ENCODE peak calls at places on chromosomes 16 and 17, in five cellular contexts. R, Z, U, F and H are unnamed samples. For H3K4me1, the result is how much of the 10 kb centered on the place peaks cover.

GRCh38 chr16:64864232-64864803 is 257.5 kb downstream of the CDH11 start:
- DNase-seq in R (no peak), Z (no peak), U (peak), F (no peak), H (no peak)

GRCh38 chr16:11256657-11257130 is 690 bp upstream of the SOCS1 start:
- DNase-seq in R (peak), Z (peak), U (peak), F (peak), H (no peak)

GRCh38 chr17:72618018-72618509 is 474.4 kb downstream of the SLC39A11 start:
- DNase-seq in R (peak), Z (peak), U (no peak), F (peak), H (peak)

GRCh38 chr17:50686494-50687199 is 21.1 kb downstream of the ANKRD40 start:
- DNase-seq in R (peak), Z (peak), U (peak), F (peak), H (peak)

GRCh38 chr16:86939609-86940008 is 361.3 kb downstream of the FOXL1 start:
- DNase-seq in R (no peak), Z (no peak), U (no peak), F (no peak), H (no peak)

GRCh38 chr17:27489045-27489715 is 32.9 kb downstream of the KSR1 start:
- DNase-seq in R (peak), Z (peak), U (peak), F (no peak), H (peak)

GRCh38 chr17:42275527-42276358 is 448 bp downstream of the STAT5B start:
- DNase-seq in R (no peak), Z (no peak), U (peak), F (no peak), H (peak)

GRCh38 chr16:85800321-85800669 is 800 bp downstream of the COX4I1 start:
- DNase-seq in R (no peak), Z (no peak), U (no peak), F (no peak), H (no peak)

GRCh38 chr17:37671813-37672544 is 28.7 kb upstream of the DDX52 start:
- DNase-seq in R (peak), Z (no peak), U (peak), F (no peak), H (no peak)

GRCh38 chr17:35795007-35795870 is at the start of gene MMP28:
- DNase-seq in R (peak), Z (peak), U (no peak), F (peak), H (peak)

GRCh38 chr17:40993084-40993483 is 880 bp downstream of the KRTAP3-3 start:
- DNase-seq in R (no peak), Z (no peak), U (no peak), F (no peak), H (no peak)

GRCh38 chr16:85173981-85174751 is 61.9 kb upstream of the CIBAR2 start:
- DNase-seq in R (peak), Z (no peak), U (peak), F (peak), H (peak)

GRCh38 chr16:85667841-85668413 is 20.8 kb downstream of the GINS2 start:
- DNase-seq in R (no peak), Z (no peak), U (no peak), F (no peak), H (no peak)

GRCh38 chr16:88543230-88543813 is 26.9 kb upstream of the ZC3H18 start:
- DNase-seq in R (no peak), Z (no peak), U (no peak), F (no peak), H (no peak)

GRCh38 chr16:8733849-8734540 is 59.6 kb downstream of the ABAT start:
- DNase-seq in R (no peak), Z (no peak), U (no peak), F (no peak), H (no peak)

GRCh38 chr17:40018211-40019121 is 3.2 kb downstream of the CSF3 start:
- DNase-seq in R (no peak), Z (no peak), U (no peak), F (peak), H (peak)

GRCh38 chr17:15436399-15437369 is 30.7 kb downstream of the CDRT4 start:
- DNase-seq in R (peak), Z (peak), U (peak), F (peak), H (peak)

GRCh38 chr16:83953796-83954576 is 946 bp downstream of the OSGIN1 start:
- DNase-seq in R (peak), Z (peak), U (peak), F (peak), H (no peak)

GRCh38 chr17:40500190-40500589 is 1.2 kb downstream of the TNS4 start:
- DNase-seq in R (no peak), Z (no peak), U (no peak), F (no peak), H (no peak)

GRCh38 chr17:3738562-3739295 is 15.0 kb downstream of the HASPIN start:
- DNase-seq in R (no peak), Z (peak), U (peak), F (peak), H (peak)

GRCh38 chr16:17345043-17345442 is 125.7 kb downstream of the XYLT1 start:
- DNase-seq in R (no peak), Z (no peak), U (peak), F (peak), H (no peak)

GRCh38 chr17:46793541-46793940 is 25.0 kb downstream of the WNT3 start:
- DNase-seq in R (no peak), Z (no peak), U (no peak), F (no peak), H (no peak)

GRCh38 chr17:75182319-75182568 is 515 bp downstream of the SUMO2 start:
- DNase-seq in R (no peak), Z (no peak), U (no peak), F (no peak), H (no peak)

GRCh38 chr17:38559880-38560230 is 45.9 kb downstream of the SRCIN1 start:
- DNase-seq in R (no peak), Z (no peak), U (no peak), F (no peak), H (no peak)

GRCh38 chr16:68281368-68282063 is 17.2 kb downstream of the SLC7A6 start:
- DNase-seq in R (no peak), Z (no peak), U (no peak), F (no peak), H (no peak)

GRCh38 chr16:4244881-4245280 is 3.0 kb upstream of the SRL start:
- DNase-seq in R (no peak), Z (no peak), U (no peak), F (no peak), H (no peak)

GRCh38 chr17:42023524-42024349 is 3.8 kb downstream of the NKIRAS2 start:
- DNase-seq in R (no peak), Z (no peak), U (no peak), F (no peak), H (peak)

GRCh38 chr16:28063047-28063521 is 430 bp downstream of the GSG1L start:
- DNase-seq in R (peak), Z (no peak), U (peak), F (no peak), H (no peak)

GRCh38 chr17:78958556-78959191 is 21.0 kb downstream of the LGALS3BP start:
- DNase-seq in R (peak), Z (peak), U (no peak), F (no peak), H (no peak)

GRCh38 chr17:40323317-40323716 is 14.3 kb downstream of the RARA start:
- DNase-seq in R (no peak), Z (no peak), U (no peak), F (no peak), H (no peak)

GRCh38 chr17:56866076-56866475 is 32.1 kb downstream of the DGKE start:
- DNase-seq in R (no peak), Z (no peak), U (no peak), F (no peak), H (no peak)

GRCh38 chr16:50309527-50310307 is 43.4 kb downstream of the ADCY7 start:
- DNase-seq in R (no peak), Z (peak), U (no peak), F (no peak), H (no peak)

GRCh38 chr16:84940670-84941551 is 70.4 kb downstream of the ZDHHC7 start:
- DNase-seq in R (no peak), Z (no peak), U (no peak), F (no peak), H (no peak)

GRCh38 chr17:64920026-64920418 is 744 bp upstream of the LRRC37A3 start:
- DNase-seq in R (peak), Z (no peak), U (no peak), F (no peak), H (peak)

GRCh38 chr16:19833176-19833575 is 51.5 kb downstream of the GPRC5B start:
- DNase-seq in R (no peak), Z (no peak), U (no peak), F (no peak), H (no peak)

GRCh38 chr16:29808219-29808900 is 2.0 kb downstream of the MAZ start:
- DNase-seq in R (no peak), Z (no peak), U (no peak), F (no peak), H (peak)

GRCh38 chr17:27950995-27951394 is 57.8 kb upstream of the LYRM9 start:
- DNase-seq in R (no peak), Z (no peak), U (no peak), F (no peak), H (no peak)

GRCh38 chr17:34382586-34383224 is 19.7 kb upstream of the CCL1 start:
- DNase-seq in R (no peak), Z (no peak), U (no peak), F (no peak), H (no peak)
- H3K4me3 ChIP-seq in R (no peak), Z (no peak), U (no peak), F (no peak), H (no peak)

DNA sequence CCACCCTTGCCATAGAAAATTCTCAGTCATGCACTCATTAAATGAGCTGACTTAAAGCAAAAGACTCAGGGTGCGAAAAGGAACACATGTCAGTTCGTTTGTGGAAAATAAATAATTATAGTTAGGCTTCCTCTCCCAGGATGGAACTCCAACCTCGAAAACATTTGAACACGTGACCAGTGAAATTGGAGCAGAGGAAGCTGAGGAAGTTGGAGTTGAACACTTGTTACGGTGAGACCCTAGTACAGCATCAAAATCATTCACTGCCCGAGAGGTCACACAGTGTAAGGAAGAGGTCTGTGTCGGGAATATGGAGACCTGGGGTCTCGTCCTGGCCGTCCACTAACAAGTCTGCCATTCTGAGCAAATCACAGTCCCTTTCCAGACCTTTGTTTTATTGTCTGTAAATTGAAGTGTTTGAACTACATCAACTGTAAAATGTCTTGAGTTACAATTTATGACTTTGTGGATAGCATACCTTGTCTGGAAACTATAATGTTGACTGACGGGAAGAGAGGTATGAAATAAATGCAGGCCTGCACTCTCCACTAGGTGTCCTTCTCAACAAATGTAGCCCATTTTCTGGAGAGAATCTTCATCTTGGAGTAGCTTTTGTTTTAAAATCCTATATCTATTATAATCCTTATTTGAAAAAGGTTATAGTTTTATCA is 7.7 kb downstream of the PSMD7 start:
- DNase-seq in R (peak), Z (no peak), U (no peak), F (no peak), H (peak)
- TF ChIP-seq CTCF in R (peak), Z (no peak), U (peak), F (no peak), H (peak)

DNA sequence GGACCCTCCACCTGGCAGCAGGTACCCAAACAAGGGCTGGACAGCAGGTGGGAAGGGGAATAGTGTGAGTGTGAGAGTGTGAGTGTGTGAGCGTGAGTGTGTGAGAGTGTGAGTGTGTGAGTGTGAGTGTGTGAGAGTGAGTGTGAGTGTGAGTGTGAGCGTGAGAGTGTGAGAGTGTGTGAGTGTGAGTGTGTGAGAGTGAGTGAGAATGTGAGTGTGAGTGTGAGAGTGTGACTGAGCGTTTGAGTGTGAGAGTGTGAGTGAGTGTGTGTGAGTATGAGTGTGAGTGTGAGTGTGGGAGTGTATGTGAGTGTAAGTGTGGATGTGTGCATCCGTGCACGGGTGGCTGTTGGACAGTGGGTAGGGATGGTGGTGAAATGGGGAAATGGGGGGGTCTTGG is 352 bp downstream of the ADGRG1 start:
- DNase-seq in R (no peak), Z (no peak), U (no peak), F (no peak), H (no peak)
- H3K4me1 ChIP-seq in R (half or more), Z (under half), U (under half), F (half or more), H (under half)

GRCh38 chr16:57534881-57535658 is 1.3 kb downstream of the CCDC102A start:
- DNase-seq in R (no peak), Z (peak), U (no peak), F (peak), H (no peak)
- H3K4me3 ChIP-seq in R (peak), Z (peak), U (peak), F (no peak), H (no peak)

GRCh38 chr17:68175905-68176304 is 71.9 kb upstream of the AMZ2 start:
- DNase-seq in R (no peak), Z (no peak), U (no peak), F (no peak), H (no peak)

GRCh38 chr17:68169840-68170239 is 78.0 kb upstream of the AMZ2 start:
- DNase-seq in R (no peak), Z (no peak), U (no peak), F (no peak), H (no peak)

GRCh38 chr17:68175416-68175815 is 72.4 kb upstream of the AMZ2 start:
- DNase-seq in R (no peak), Z (no peak), U (no peak), F (no peak), H (no peak)

GRCh38 chr17:68170246-68170645 is 77.6 kb upstream of the AMZ2 start:
- DNase-seq in R (no peak), Z (no peak), U (no peak), F (no peak), H (no peak)

DNA sequence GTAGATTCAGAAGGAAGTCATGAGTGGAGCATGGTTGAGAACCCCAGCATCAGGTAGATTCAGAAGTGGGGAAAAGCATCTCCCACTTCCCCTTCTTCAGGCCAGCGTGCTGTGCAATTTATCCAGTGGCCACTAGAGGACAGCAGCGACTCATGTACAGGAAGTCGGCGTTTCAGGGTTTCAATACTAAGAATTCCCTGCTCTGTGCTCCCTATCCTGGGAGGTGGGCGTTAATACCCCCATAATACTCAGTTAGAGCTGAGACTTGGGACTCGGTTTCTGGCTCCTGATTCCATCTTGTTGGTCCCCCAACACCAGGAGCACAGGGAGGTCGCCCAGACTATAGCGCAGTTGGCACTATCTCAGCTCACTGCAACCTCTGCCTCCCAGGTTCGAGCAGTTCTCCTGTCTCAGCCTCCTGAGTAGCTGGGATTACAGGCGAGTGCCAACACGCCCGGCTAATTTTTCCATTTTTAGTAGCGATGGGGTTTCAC is 75.3 kb upstream of the AMZ2 start:
- DNase-seq in R (peak), Z (peak), U (peak), F (peak), H (peak)
- TF ChIP-seq CTCF in R (peak), Z (peak), U (peak), F (peak), H (peak)

DNA sequence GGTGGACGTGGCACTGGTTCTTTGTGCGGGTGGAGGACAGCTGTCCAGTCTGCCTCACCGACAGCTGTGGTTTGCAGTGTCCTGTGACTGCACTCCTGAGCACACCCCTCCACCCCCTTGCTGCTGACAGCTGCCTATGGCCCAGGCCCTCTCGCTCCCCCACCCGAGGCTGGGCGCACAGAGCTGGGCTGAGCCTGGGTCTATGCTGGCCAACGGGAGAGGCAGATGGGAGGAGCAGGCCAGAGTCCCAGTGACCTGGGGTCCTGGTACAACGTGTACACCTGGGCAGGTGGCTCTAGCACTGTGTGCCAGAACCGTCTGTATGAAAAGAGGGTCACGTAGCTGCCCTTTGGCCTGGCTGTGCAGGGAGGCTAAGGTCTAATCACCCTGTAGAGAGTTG is 30.5 kb downstream of the BAIAP2 start:
- DNase-seq in R (no peak), Z (peak), U (no peak), F (no peak), H (no peak)
- H3K4me1 ChIP-seq in R (under half), Z (under half), U (under half), F (under half), H (under half)

GRCh38 chr16:31466381-31466841 is 5.5 kb upstream of the TGFB1I1 start:
- DNase-seq in R (no peak), Z (no peak), U (no peak), F (no peak), H (no peak)

GRCh38 chr16:31464348-31464769 is 5.1 kb downstream of the ARMC5 start:
- DNase-seq in R (no peak), Z (peak), U (no peak), F (no peak), H (no peak)

GRCh38 chr16:31467151-31467550 is 4.8 kb upstream of the TGFB1I1 start:
- DNase-seq in R (no peak), Z (no peak), U (no peak), F (no peak), H (no peak)

GRCh38 chr16:31464781-31465260 is 5.5 kb downstream of the ARMC5 start:
- DNase-seq in R (no peak), Z (no peak), U (no peak), F (no peak), H (no peak)

DNA sequence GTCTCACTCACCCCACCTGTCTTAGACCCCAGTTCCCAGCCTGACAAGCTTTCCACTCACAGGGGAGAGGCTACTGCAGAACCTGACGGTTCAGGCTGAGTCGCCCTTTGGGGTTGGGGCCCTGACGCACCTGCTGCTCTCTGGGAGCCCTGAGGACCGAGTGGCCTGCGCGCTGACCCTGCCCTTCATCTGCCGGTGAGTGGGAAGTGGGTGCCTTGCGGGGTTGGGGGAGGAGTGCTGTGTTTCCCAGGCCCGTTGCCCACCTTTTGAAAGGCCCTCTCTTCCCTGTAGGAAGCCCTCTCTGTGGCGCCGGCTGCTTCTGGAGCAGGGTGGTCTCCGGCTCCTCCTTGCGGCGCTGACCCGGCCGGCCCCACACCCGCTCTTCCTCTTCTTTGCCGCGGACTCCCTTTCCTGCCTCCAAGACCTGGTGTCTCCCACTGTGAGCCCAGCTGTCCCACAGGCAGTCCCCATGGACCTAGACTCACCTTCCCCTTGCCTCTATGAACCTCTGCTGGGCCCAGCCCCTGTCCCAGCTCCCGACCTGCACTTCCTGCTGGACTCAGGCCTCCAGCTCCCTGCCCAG is 6.1 kb upstream of the TGFB1I1 start:
- DNase-seq in R (no peak), Z (no peak), U (no peak), F (no peak), H (no peak)
- H3K4me3 ChIP-seq in R (no peak), Z (no peak), U (no peak), F (no peak), H (no peak)